ENCODE peak calls at places on chromosomes 4 and X, in nine cellular contexts. I is heart right ventricle, L is left ventricle myocardium inferior, N is fibroblast of lung, P is mammary epithelial cell, C is H1, K is uterus, J is right lobe of liver, U is tibial artery. E is an unnamed sample.

GRCh38 chr4:28654618-28655017 is 1794.0 kb downstream of the STIM2 start:
- DNase-seq in I (no peak), L (no peak), N (no peak), P (peak; percentile 42), C (no peak), K (no peak), J (no peak), U (no peak), E (no peak)

GRCh38 chr4:183721207-183722081 is 62.4 kb downstream of the TRAPPC11 start:
- DNase-seq in I (peak; percentile 83), L (peak; percentile 70), N (peak; percentile 60), P (no peak), C (peak; percentile 10), K (peak; percentile 45), J (peak; percentile 92), U (no peak), E (peak; percentile 88)

GRCh38 chr4:73603854-73604584 is 16.2 kb downstream of the RASSF6 start:
- DNase-seq in I (no peak), L (no peak), N (no peak), P (no peak), C (no peak), K (no peak), J (no peak), U (no peak), E (no peak)

GRCh38 chr4:147347217-147347616 is 133.7 kb upstream of the EDNRA start:
- DNase-seq in I (no peak), L (no peak), N (no peak), P (no peak), C (no peak), K (no peak), J (no peak), U (no peak), E (no peak)

GRCh38 chrX:140439455-140439854 is 65.4 kb downstream of the SOX3 start:
- DNase-seq in I (peak; percentile 12), L (no peak), N (no peak), P (no peak), C (peak; percentile 47), K (no peak), J (no peak), U (no peak), E (peak; percentile 51)

GRCh38 chrX:344371-344901 is 25.8 kb upstream of the GTPBP6 start:
- DNase-seq in I (no peak), L (peak; percentile 7), N (no peak), P (no peak), C (no peak), K (no peak), J (no peak), U (peak; percentile 51), E (peak; percentile 15)

GRCh38 chr4:69800599-69800998 is 40.2 kb upstream of the SULT1B1 start:
- DNase-seq in I (no peak), L (no peak), N (no peak), P (peak; percentile 9), C (no peak), K (no peak), J (no peak), U (no peak), E (no peak)

GRCh38 chr4:159476886-159477285 is 374.0 kb downstream of the RAPGEF2 start:
- DNase-seq in I (no peak), L (no peak), N (no peak), P (no peak), C (no peak), K (no peak), J (no peak), U (no peak), E (no peak)

GRCh38 chr4:155005395-155006087 is 202.9 kb upstream of the NPY2R start:
- DNase-seq in I (no peak), L (no peak), N (peak; percentile 72), P (no peak), C (no peak), K (no peak), J (no peak), U (peak; percentile 70), E (no peak)

GRCh38 chrX:131944936-131945902 is 77.9 kb upstream of the STK26 start:
- DNase-seq in I (no peak), L (no peak), N (no peak), P (no peak), C (no peak), K (no peak), J (no peak), U (no peak), E (no peak)

GRCh38 chrX:71367396-71367795 is 1.2 kb downstream of the TAF1 start:
- DNase-seq in I (no peak), L (no peak), N (no peak), P (no peak), C (no peak), K (no peak), J (no peak), U (no peak), E (no peak)

DNA sequence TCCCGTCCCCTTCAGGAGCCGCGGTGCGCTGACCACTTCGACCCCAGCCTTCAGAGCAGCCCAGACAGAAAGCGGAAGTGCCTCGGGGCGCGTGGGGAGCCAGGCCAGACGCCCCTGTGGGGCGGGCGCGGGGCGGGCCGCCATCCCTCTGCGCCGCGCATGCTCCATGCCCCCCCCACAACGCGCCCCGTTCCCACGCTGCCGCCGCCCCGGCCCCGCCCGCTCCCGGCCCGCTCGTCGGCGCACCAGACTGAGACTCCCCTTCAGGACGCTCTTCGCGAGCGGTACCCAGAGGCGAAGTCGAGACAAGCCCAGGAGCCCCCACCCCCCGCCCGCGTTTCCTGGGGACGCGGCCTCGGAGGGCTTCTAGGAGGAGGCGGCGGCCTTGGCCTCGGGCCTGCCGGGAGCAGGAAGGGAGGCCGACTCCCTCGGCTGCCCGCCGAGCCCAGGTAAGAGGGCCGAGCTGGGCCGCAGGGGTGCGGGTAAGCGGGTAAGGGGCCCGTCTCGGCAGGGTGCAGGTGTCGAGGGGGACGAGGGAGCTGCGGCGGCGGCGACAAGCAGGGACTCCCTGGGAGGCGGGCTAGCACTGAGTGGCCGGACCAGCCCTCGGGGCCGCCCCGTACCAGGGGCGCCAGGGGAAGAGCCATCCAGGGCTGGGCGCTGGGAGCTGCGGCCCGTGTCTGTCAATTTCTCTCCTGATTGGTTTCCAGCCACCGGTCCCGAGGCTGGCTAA is at the start of gene ZFP92:
- DNase-seq in I (peak; percentile 58), L (peak; percentile 38), N (no peak), P (no peak), C (no peak), K (peak; percentile 40), J (no peak), U (no peak), E (peak; percentile 12)
- H3K4me3 ChIP-seq in I (peak within 1 kb of the TSS; percentile 44), L (peak within 1 kb of the TSS; percentile 68), N (no peak within 1 kb of the TSS), P (peak within 1 kb of the TSS; percentile 48), C (peak within 1 kb of the TSS; percentile 32), K (peak within 1 kb of the TSS; percentile 50), J (peak within 1 kb of the TSS; percentile 37), U (peak within 1 kb of the TSS; percentile 57), E (no peak within 1 kb of the TSS)

DNA sequence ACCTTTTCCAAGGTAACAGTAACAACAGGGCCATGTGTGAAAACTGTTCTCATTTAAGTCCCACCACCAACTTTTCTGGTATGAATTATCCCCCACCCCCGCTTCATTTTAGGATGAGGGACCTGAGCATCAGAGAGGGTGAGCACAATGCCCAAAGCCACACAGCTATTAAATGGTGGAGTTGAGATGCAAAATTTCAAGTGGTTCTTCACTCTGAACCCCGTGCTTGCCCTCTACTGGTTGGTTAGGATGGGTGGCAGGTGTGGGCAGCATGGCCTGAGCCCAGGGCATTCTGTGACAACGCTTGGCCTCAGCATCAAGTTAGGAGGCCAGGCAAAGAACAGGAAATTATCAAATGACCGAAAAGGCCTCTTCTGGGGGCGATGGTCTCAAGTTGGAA is 33.5 kb downstream of the MED28 start:
- DNase-seq in I (no peak), L (no peak), N (no peak), P (no peak), C (no peak), K (no peak), J (no peak), U (no peak), E (no peak)
- TF ChIP-seq CTCF in I (no peak), L (no peak), N (no peak), P (peak; percentile 12), C (peak; percentile 31), K (no peak), J (no peak), U (no peak), E (no peak)

GRCh38 chrX:110341189-110342035 is 17.2 kb upstream of the RTL9 start:
- DNase-seq in I (no peak), L (no peak), N (peak; percentile 83), P (peak; percentile 83), C (no peak), K (no peak), J (no peak), U (no peak), E (no peak)
- H3K4me1 ChIP-seq in I (no peaks in the 10 kb centered on the region), L (no peaks in the 10 kb centered on the region), N (no peaks in the 10 kb centered on the region), P (peaks cover 10% of the 10 kb centered on the region), C (no peaks in the 10 kb centered on the region), K (no peaks in the 10 kb centered on the region), J (no peaks in the 10 kb centered on the region), U (no peaks in the 10 kb centered on the region), E (no peaks in the 10 kb centered on the region)

GRCh38 chr4:600166-600565 is 24.1 kb upstream of the TMEM271 start:
- DNase-seq in I (no peak), L (no peak), N (no peak), P (no peak), C (no peak), K (no peak), J (peak; percentile 31), U (no peak), E (no peak)

GRCh38 chr4:600850-601515 is 24.4 kb upstream of the PDE6B start:
- DNase-seq in I (no peak), L (no peak), N (no peak), P (peak; percentile 16), C (no peak), K (no peak), J (peak; percentile 15), U (peak; percentile 52), E (no peak)

GRCh38 chr4:604131-604530 is 21.2 kb upstream of the PDE6B start:
- DNase-seq in I (no peak), L (no peak), N (no peak), P (no peak), C (no peak), K (no peak), J (no peak), U (no peak), E (no peak)

GRCh38 chr4:602559-602942 is 22.8 kb upstream of the PDE6B start:
- DNase-seq in I (peak; percentile 32), L (no peak), N (no peak), P (peak; percentile 60), C (peak; percentile 76), K (no peak), J (peak; percentile 42), U (no peak), E (peak; percentile 89)

DNA sequence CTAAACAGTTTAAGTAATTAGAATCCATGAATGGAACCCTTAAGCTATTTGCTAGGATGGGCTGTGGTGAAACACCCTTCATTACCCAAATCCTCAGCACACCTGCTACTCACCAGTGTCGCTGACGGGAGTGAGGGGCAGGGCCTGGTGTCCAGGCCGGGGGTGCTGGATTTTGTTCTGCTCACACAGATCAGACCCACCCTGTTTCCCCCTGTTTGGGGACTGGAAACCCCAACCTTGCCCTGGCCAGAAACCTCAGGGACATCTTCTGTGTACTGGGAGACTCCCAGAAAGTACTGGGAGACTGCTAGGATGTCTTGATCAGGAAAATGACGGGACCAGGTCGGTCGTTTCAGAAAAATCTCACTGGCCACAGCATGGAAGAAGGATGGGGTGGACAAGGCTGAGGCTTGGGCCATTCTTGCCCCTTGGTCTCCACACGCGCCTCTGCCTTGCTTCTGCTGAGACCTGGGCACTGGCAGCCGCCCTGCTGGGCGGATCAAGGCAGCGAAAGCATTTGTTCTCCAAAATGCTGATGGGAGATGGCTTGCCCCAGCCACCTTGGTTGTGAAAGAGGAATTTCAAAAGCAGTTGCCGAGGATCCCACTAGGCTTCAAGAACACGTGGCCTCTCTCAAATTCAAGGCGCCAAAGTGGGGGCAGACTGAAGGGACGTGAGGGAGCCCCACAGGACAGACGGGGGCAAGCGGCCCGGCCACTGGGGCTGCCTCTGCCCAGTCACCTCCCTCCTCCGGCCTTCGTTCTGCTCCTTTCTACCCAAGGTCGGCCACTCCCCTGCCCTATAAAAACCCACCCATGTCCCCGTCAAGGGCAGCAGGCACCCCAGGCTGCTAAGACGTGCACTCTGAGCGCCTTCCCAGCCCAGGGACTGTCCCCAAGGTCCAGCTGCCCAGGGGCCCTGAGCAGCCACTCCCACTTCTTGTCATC is 23.5 kb upstream of the PDE6B start:
- DNase-seq in I (no peak), L (no peak), N (no peak), P (no peak), C (no peak), K (no peak), J (peak; percentile 12), U (peak; percentile 19), E (no peak)
- H3K4me3 ChIP-seq in I (no peak overlapping the region), L (no peak overlapping the region), N (no peak overlapping the region), P (no peak overlapping the region), C (no peak overlapping the region), K (no peak overlapping the region), J (no peak overlapping the region), U (no peak overlapping the region), E (no peak overlapping the region)